ENCODE peak calls at places on chromosomes 16 and 17, in six cellular contexts. S is CD4-positive, alpha-beta T cell; O is amniotic epithelial cell; D is NCI-H187; E is IMR-90; Z is activated CD4-positive, CD25-positive, alpha-beta regulatory T cell. J is an unnamed sample.

GRCh38 chr17:81841866-81842265 is 7.0 kb upstream of the PPP1R27 start:
- DNase-seq in D (no peak), O (no peak), S (no peak), E (no peak), Z (no peak), J (no peak)

GRCh38 chr17:33269337-33270060 is 23.6 kb downstream of the ASIC2 start:
- DNase-seq in O (no peak), D (no peak), S (no peak), E (no peak), Z (no peak), J (no peak)

GRCh38 chr17:58378895-58379824 is 27.2 kb upstream of the SUPT4H1 start:
- DNase-seq in O (no peak), S (no peak), Z (no peak), E (no peak), D (no peak), J (no peak)

GRCh38 chr16:85979605-85980004 is 80.6 kb downstream of the IRF8 start:
- DNase-seq in O (no peak), E (no peak), Z (no peak), D (no peak), S (no peak), J (no peak)

GRCh38 chr16:57422026-57422944 is 17.7 kb downstream of the CCL17 start:
- DNase-seq in D (no peak), Z (no peak), O (peak; percentile 59), S (no peak), E (peak; percentile 72), J (no peak)

GRCh38 chr17:81239714-81240555 is 817 bp downstream of the NDUFAF8 start:
- DNase-seq in Z (peak; percentile 22), O (no peak), E (peak; percentile 6), S (peak; percentile 18), D (no peak), J (no peak)

GRCh38 chr16:85906349-85906748 is 7.4 kb downstream of the IRF8 start:
- DNase-seq in S (no peak), E (no peak), Z (no peak), D (no peak), O (no peak), J (no peak)

GRCh38 chr16:15777533-15778203 is 79.2 kb downstream of the MYH11 start:
- DNase-seq in O (peak; percentile 57), Z (no peak), E (peak; percentile 61), S (no peak), D (no peak), J (no peak)

GRCh38 chr17:77419547-77420475 is 279.0 kb downstream of the SEC14L1 start:
- DNase-seq in D (no peak), E (peak; percentile 80), O (peak; percentile 40), Z (no peak), S (peak; percentile 29), J (no peak)

GRCh38 chr16:2483160-2483559 is 8.2 kb downstream of the TBC1D24 start:
- DNase-seq in O (no peak), E (peak; percentile 27), S (no peak), D (peak; percentile 60), Z (no peak), J (no peak)

GRCh38 chr17:81083125-81083765 is 48.3 kb downstream of the BAIAP2 start:
- DNase-seq in S (no peak), D (no peak), E (no peak), O (no peak), Z (no peak), J (no peak)

GRCh38 chr16:82990155-82990554 is 363.4 kb downstream of the CDH13 start:
- DNase-seq in S (no peak), O (peak; percentile 44), D (no peak), Z (no peak), E (peak; percentile 83), J (no peak)

GRCh38 chr16:9053006-9053601 is 38.3 kb upstream of the HAPSTR1 start:
- DNase-seq in Z (no peak), O (peak; percentile 86), E (peak; percentile 75), D (no peak), S (no peak), J (no peak)

GRCh38 chr16:5073279-5073629 is 1.6 kb downstream of the ALG1 start:
- DNase-seq in E (peak; percentile 79), Z (no peak), O (peak; percentile 29), S (no peak), D (no peak), J (no peak)

GRCh38 chr17:83106036-83106577 is 26.7 kb downstream of the METRNL start:
- DNase-seq in S (no peak), O (no peak), E (no peak), Z (no peak), D (no peak), J (no peak)

GRCh38 chr17:17783825-17784598 is 52.8 kb downstream of the SREBF1 start:
- DNase-seq in S (peak; percentile 14), O (peak; percentile 45), E (no peak), Z (no peak), D (peak; percentile 55), J (no peak)

GRCh38 chr16:85628651-85629050 is 15.5 kb downstream of the GSE1 start:
- DNase-seq in D (no peak), E (no peak), O (no peak), Z (no peak), S (no peak), J (no peak)

GRCh38 chr16:58365623-58366022 is 26.6 kb upstream of the GINS3 start:
- DNase-seq in S (no peak), E (no peak), Z (no peak), O (no peak), D (no peak), J (no peak)

GRCh38 chr17:29929006-29929543 is 953 bp downstream of the SSH2 start:
- DNase-seq in E (no peak), D (no peak), S (no peak), O (peak; percentile 27), Z (no peak), J (no peak)